ENCODE peak calls at places on chromosomes 7 and 10, in eight cellular contexts. X is HuH-7.5; T is GM04504; H is endodermal cell; I is NCI-H2081; C is GM23338; F is activated naive CD8-positive, alpha-beta T cell treated with anti-CD3 and anti-CD28 coated beads for 36 hours; U is renal cortical epithelial cell. S is an unnamed sample.

GRCh38 chr7:135745702-135746312 is 2.8 kb downstream of the FAM180A start:
- DNase-seq in X (no peak), T (peak; percentile 97), H (no peak), I (peak; percentile 11), C (no peak), F (no peak), U (peak; percentile 35), S (no peak)

GRCh38 chr7:55975944-55976633 is 11.7 kb downstream of the NIPSNAP2 start:
- DNase-seq in X (no peak), T (no peak), H (no peak), I (peak; percentile 62), C (no peak), F (no peak), U (no peak), S (no peak)

GRCh38 chr10:29428486-29428885 is 139.6 kb downstream of the LYZL1 start:
- DNase-seq in X (no peak), T (no peak), H (no peak), I (no peak), C (no peak), F (no peak), U (no peak), S (no peak)

GRCh38 chr10:3763035-3763456 is 22.0 kb downstream of the KLF6 start:
- DNase-seq in X (no peak), T (no peak), H (peak; percentile 40), I (no peak), C (no peak), F (no peak), U (peak; percentile 95), S (no peak)

GRCh38 chr10:32207544-32207943 is 139.4 kb downstream of the EPC1 start:
- DNase-seq in X (peak; percentile 39), T (no peak), H (peak; percentile 85), I (peak; percentile 5), C (peak; percentile 69), F (peak; percentile 52), U (peak; percentile 32), S (peak; percentile 41)

GRCh38 chr10:30027057-30028005 is 32.1 kb downstream of the JCAD start:
- DNase-seq in X (no peak), T (no peak), H (peak; percentile 73), I (no peak), C (peak; percentile 70), F (peak; percentile 87), U (peak; percentile 53), S (peak; percentile 49)

GRCh38 chr7:17274551-17275245 is 23.8 kb upstream of the AHR start:
- DNase-seq in X (no peak), T (no peak), H (no peak), I (peak; percentile 13), C (no peak), F (peak; percentile 26), U (peak; percentile 71), S (no peak)

GRCh38 chr7:42134276-42134871 is 102.6 kb downstream of the GLI3 start:
- DNase-seq in X (no peak), T (no peak), H (no peak), I (no peak), C (no peak), F (no peak), U (no peak), S (no peak)

GRCh38 chr7:124908258-124908657 is 21.4 kb downstream of the POT1 start:
- DNase-seq in X (no peak), T (no peak), H (no peak), I (no peak), C (no peak), F (no peak), U (peak; percentile 8), S (no peak)

GRCh38 chr7:34756025-34756437 is 98.0 kb downstream of the NPSR1 start:
- DNase-seq in X (no peak), T (no peak), H (no peak), I (peak; percentile 52), C (peak; percentile 7), F (no peak), U (peak; percentile 66), S (no peak)

GRCh38 chr10:36172054-36172531 is 530.0 kb upstream of the FZD8 start:
- DNase-seq in X (no peak), T (peak; percentile 46), H (no peak), I (no peak), C (no peak), F (no peak), U (peak; percentile 50), S (no peak)

GRCh38 chr10:92757066-92757716 is 67.4 kb downstream of the HHEX start:
- DNase-seq in X (peak; percentile 33), T (peak; percentile 42), H (peak; percentile 81), I (no peak), C (peak; percentile 55), F (no peak), U (peak; percentile 78), S (peak; percentile 73)

GRCh38 chr7:50827281-50827680 is 44.6 kb upstream of the GRB10 start:
- DNase-seq in X (no peak), T (no peak), H (no peak), I (no peak), C (no peak), F (no peak), U (no peak), S (no peak)

GRCh38 chr7:131244259-131244852 is 83.3 kb upstream of the MKLN1 start:
- DNase-seq in X (no peak), T (peak; percentile 88), H (peak; percentile 82), I (no peak), C (peak; percentile 9), F (no peak), U (peak; percentile 96), S (peak; percentile 80)

GRCh38 chr10:101301111-101301731 is 52.7 kb upstream of the BTRC start:
- DNase-seq in X (peak; percentile 64), T (no peak), H (peak; percentile 89), I (peak; percentile 63), C (peak; percentile 73), F (peak; percentile 48), U (peak; percentile 50), S (peak; percentile 79)

GRCh38 chr7:45157286-45157652 is 322 bp upstream of the RAMP3 start:
- DNase-seq in X (no peak), T (no peak), H (no peak), I (no peak), C (peak; percentile 37), F (no peak), U (no peak), S (no peak)

GRCh38 chr10:30247704-30248103 is 101.4 kb downstream of the MTPAP start:
- DNase-seq in X (no peak), T (no peak), H (no peak), I (no peak), C (no peak), F (no peak), U (no peak), S (no peak)

GRCh38 chr7:74106846-74107245 is 23.2 kb downstream of the LIMK1 start:
- DNase-seq in X (no peak), T (no peak), H (no peak), I (no peak), C (no peak), F (no peak), U (no peak), S (no peak)

GRCh38 chr7:107842213-107842612 is 39.2 kb upstream of the SLC26A3 start:
- DNase-seq in X (no peak), T (no peak), H (no peak), I (no peak), C (no peak), F (no peak), U (no peak), S (no peak)

GRCh38 chr10:22986771-22987542 is 59.1 kb downstream of the ARMC3 start:
- DNase-seq in X (no peak), T (no peak), H (no peak), I (peak; percentile 38), C (peak; percentile 47), F (no peak), U (peak; percentile 60), S (no peak)

GRCh38 chr7:153902857-153903256 is 149.3 kb upstream of the DPP6 start:
- DNase-seq in X (no peak), T (no peak), H (no peak), I (no peak), C (no peak), F (no peak), U (no peak), S (no peak)

GRCh38 chr7:98202367-98203195 is 8.7 kb upstream of the BHLHA15 start:
- DNase-seq in X (no peak), T (no peak), H (no peak), I (no peak), C (no peak), F (peak; percentile 86), U (peak; percentile 7), S (no peak)

GRCh38 chr10:89867964-89868363 is 166.6 kb downstream of the KIF20B start:
- DNase-seq in X (no peak), T (no peak), H (no peak), I (no peak), C (no peak), F (no peak), U (peak; percentile 81), S (no peak)

GRCh38 chr10:73781879-73782748 is at the start of gene CHCHD1:
- DNase-seq in X (peak; percentile 84), T (peak; percentile 64), H (peak; percentile 97), I (peak; percentile 82), C (peak; percentile 95), F (peak; percentile 93), U (peak; percentile 71), S (peak; percentile 92)

GRCh38 chr7:112112822-112113255 is 93.4 kb downstream of the DOCK4 start:
- DNase-seq in X (no peak), T (peak; percentile 34), H (no peak), I (no peak), C (no peak), F (no peak), U (peak; percentile 64), S (no peak)

GRCh38 chr10:123582084-123582989 is 83.8 kb upstream of the GPR26 start:
- DNase-seq in X (peak; percentile 52), T (peak; percentile 39), H (peak; percentile 97), I (peak; percentile 34), C (peak; percentile 90), F (peak; percentile 62), U (peak; percentile 38), S (peak; percentile 88)

GRCh38 chr7:45033261-45033930 is 33.4 kb downstream of the CCM2 start:
- DNase-seq in X (no peak), T (peak; percentile 33), H (no peak), I (no peak), C (no peak), F (peak; percentile 18), U (peak; percentile 65), S (no peak)

GRCh38 chr7:693280-693679 is 33.2 kb upstream of the DNAAF5 start:
- DNase-seq in X (no peak), T (no peak), H (no peak), I (no peak), C (no peak), F (no peak), U (no peak), S (no peak)

GRCh38 chr7:66929935-66930334 is 8.9 kb downstream of the TMEM248 start:
- DNase-seq in X (no peak), T (no peak), H (no peak), I (no peak), C (no peak), F (no peak), U (no peak), S (no peak)

GRCh38 chr10:90652519-90652918 is 205.3 kb downstream of the HTR7 start:
- DNase-seq in X (peak; percentile 3), T (no peak), H (peak; percentile 59), I (no peak), C (peak; percentile 60), F (no peak), U (peak; percentile 24), S (peak; percentile 4)

GRCh38 chr7:362416-363096 is 72.6 kb downstream of the FOXL3 start:
- DNase-seq in X (no peak), T (no peak), H (no peak), I (no peak), C (no peak), F (peak; percentile 57), U (no peak), S (no peak)

GRCh38 chr7:1055491-1056005 is 11.2 kb downstream of the GPR146 start:
- DNase-seq in X (no peak), T (no peak), H (no peak), I (no peak), C (no peak), F (no peak), U (no peak), S (no peak)

GRCh38 chr7:118793552-118793951 is 569.0 kb downstream of the ANKRD7 start:
- DNase-seq in X (no peak), T (no peak), H (no peak), I (no peak), C (no peak), F (no peak), U (no peak), S (no peak)

GRCh38 chr7:69232445-69233376 is 365.6 kb upstream of the AUTS2 start:
- DNase-seq in X (no peak), T (no peak), H (peak; percentile 94), I (peak; percentile 99), C (peak; percentile 94), F (no peak), U (no peak), S (peak; percentile 92)

S was measured in ELF-1.